ENCODE peak calls at places on chromosomes 6 and 20, in four cellular contexts. One of them, this sample, is unnamed. For H3K36me3, the result is how much of the 10 kb centered on the place peaks cover.

GRCh38 chr6:52125139-52125538 is 37.7 kb upstream of the PKHD1 start:
- DNase-seq in neural progenitor cell: no peak
- DNase-seq in MM.1S: no peak
- DNase-seq in SK-N-SH: no peak
- DNase-seq in this sample: no peak

GRCh38 chr6:13522639-13523038 is 35.2 kb upstream of the GFOD1 start:
- DNase-seq in MM.1S: no peak
- DNase-seq in SK-N-SH: no peak
- DNase-seq in neural progenitor cell: no peak
- DNase-seq in this sample: peak

GRCh38 chr6:150304421-150304820 is 64.4 kb upstream of the IYD start:
- DNase-seq in MM.1S: no peak
- DNase-seq in SK-N-SH: no peak
- DNase-seq in neural progenitor cell: no peak
- DNase-seq in this sample: no peak

GRCh38 chr20:58622671-58623578 is 28.2 kb upstream of the STX16 start:
- DNase-seq in neural progenitor cell: no peak
- DNase-seq in SK-N-SH: no peak
- DNase-seq in MM.1S: no peak
- DNase-seq in this sample: peak

GRCh38 chr20:58850693-58851174 is at the start of gene GNAS-AS1:
- DNase-seq in SK-N-SH: peak
- DNase-seq in neural progenitor cell: peak
- DNase-seq in MM.1S: peak
- DNase-seq in this sample: peak

GRCh38 chr6:133705071-133705470 is 183.8 kb upstream of the TCF21 start:
- DNase-seq in MM.1S: no peak
- DNase-seq in SK-N-SH: no peak
- DNase-seq in neural progenitor cell: no peak
- DNase-seq in this sample: peak

GRCh38 chr6:88725111-88725711 is 238.2 kb downstream of the RNGTT start:
- DNase-seq in SK-N-SH: peak
- DNase-seq in MM.1S: no peak
- DNase-seq in neural progenitor cell: peak
- DNase-seq in this sample: peak

GRCh38 chr6:148998704-148999103 is 251.9 kb downstream of the UST start:
- DNase-seq in MM.1S: no peak
- DNase-seq in SK-N-SH: no peak
- DNase-seq in neural progenitor cell: no peak
- DNase-seq in this sample: peak

GRCh38 chr20:19491241-19491640 is 266.8 kb upstream of the RIN2 start:
- DNase-seq in MM.1S: no peak
- DNase-seq in SK-N-SH: no peak
- DNase-seq in neural progenitor cell: no peak
- DNase-seq in this sample: no peak

GRCh38 chr6:106102034-106102433 is 15.9 kb downstream of the PRDM1 start:
- DNase-seq in neural progenitor cell: no peak
- DNase-seq in SK-N-SH: no peak
- DNase-seq in MM.1S: peak
- DNase-seq in this sample: no peak

GRCh38 chr6:99384507-99384906 is 9.5 kb downstream of the COQ3 start:
- DNase-seq in neural progenitor cell: no peak
- DNase-seq in MM.1S: no peak
- DNase-seq in SK-N-SH: no peak
- DNase-seq in this sample: no peak

GRCh38 chr6:129134535-129134934 is 251.6 kb downstream of the LAMA2 start:
- DNase-seq in MM.1S: no peak
- DNase-seq in SK-N-SH: no peak
- DNase-seq in neural progenitor cell: no peak
- DNase-seq in this sample: no peak

GRCh38 chr6:125507987-125508655 is 206.4 kb upstream of the HDDC2 start:
- DNase-seq in MM.1S: peak
- DNase-seq in neural progenitor cell: no peak
- DNase-seq in SK-N-SH: no peak
- DNase-seq in this sample: peak

GRCh38 chr20:15759546-15760216 is 813.6 kb downstream of the KIF16B start:
- DNase-seq in MM.1S: no peak
- DNase-seq in SK-N-SH: peak
- DNase-seq in neural progenitor cell: no peak
- DNase-seq in this sample: peak

GRCh38 chr6:44051516-44051915 is 75.7 kb downstream of the MRPL14 start:
- DNase-seq in SK-N-SH: no peak
- DNase-seq in MM.1S: no peak
- DNase-seq in neural progenitor cell: no peak
- DNase-seq in this sample: peak

GRCh38 chr6:64815718-64816117 is 891.3 kb downstream of the EYS start:
- DNase-seq in SK-N-SH: no peak
- DNase-seq in MM.1S: no peak
- DNase-seq in neural progenitor cell: no peak
- DNase-seq in this sample: no peak

GRCh38 chr6:16669227-16669626 is 92.0 kb downstream of the ATXN1 start:
- DNase-seq in MM.1S: peak
- DNase-seq in SK-N-SH: no peak
- DNase-seq in neural progenitor cell: no peak
- DNase-seq in this sample: peak

GRCh38 chr6:147774856-147775255 is 266.4 kb downstream of the SAMD5 start:
- DNase-seq in SK-N-SH: no peak
- DNase-seq in neural progenitor cell: peak
- DNase-seq in MM.1S: no peak
- DNase-seq in this sample: no peak

GRCh38 chr6:43223175-43223574 is 6.1 kb downstream of the DNPH1 start:
- DNase-seq in neural progenitor cell: no peak
- DNase-seq in SK-N-SH: no peak
- DNase-seq in MM.1S: no peak
- DNase-seq in this sample: no peak

GRCh38 chr20:6048391-6048790 is 5.5 kb downstream of the LRRN4 start:
- DNase-seq in SK-N-SH: no peak
- DNase-seq in neural progenitor cell: no peak
- DNase-seq in MM.1S: no peak
- DNase-seq in this sample: no peak

GRCh38 chr20:44979090-44979621 is 12.8 kb downstream of the STK4 start:
- DNase-seq in MM.1S: peak
- DNase-seq in neural progenitor cell: no peak
- DNase-seq in SK-N-SH: no peak
- DNase-seq in this sample: no peak

GRCh38 chr20:10337291-10337690 is 96.7 kb downstream of the MKKS start:
- DNase-seq in SK-N-SH: no peak
- DNase-seq in neural progenitor cell: no peak
- DNase-seq in MM.1S: no peak
- DNase-seq in this sample: peak

DNA sequence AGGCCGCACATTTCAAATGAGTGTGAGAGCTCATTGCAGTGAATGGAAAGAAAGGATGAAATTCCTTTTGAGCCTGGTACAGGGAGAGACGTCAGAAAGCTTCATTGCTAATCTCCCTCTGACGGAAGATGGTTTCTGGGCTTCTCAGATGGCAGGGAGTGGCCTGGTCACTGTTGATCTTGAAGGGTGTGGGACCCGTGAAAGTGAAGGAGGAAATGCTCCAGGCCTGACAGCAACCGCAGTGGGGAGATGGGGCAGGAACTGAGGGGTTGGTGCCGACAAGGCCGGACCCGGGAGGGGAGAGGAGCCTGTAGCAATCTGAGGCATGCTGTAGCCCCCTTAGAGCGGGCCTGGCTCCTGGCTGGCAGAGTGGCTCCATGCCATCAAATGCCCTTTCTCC is 127.4 kb downstream of the MYLK4 start:
- DNase-seq in neural progenitor cell: no peak
- DNase-seq in SK-N-SH: no peak
- DNase-seq in MM.1S: no peak
- DNase-seq in this sample: no peak
- H3K9ac ChIP-seq in neural progenitor cell: no peak
- H3K9ac ChIP-seq in SK-N-SH: no peak
- H3K9ac ChIP-seq in MM.1S: no peak
- H3K9ac ChIP-seq in this sample: no peak

GRCh38 chr6:122833229-122833556 is 44.1 kb downstream of the SMPDL3A start:
- DNase-seq in neural progenitor cell: peak
- DNase-seq in MM.1S: no peak
- DNase-seq in SK-N-SH: no peak
- DNase-seq in this sample: no peak
- TF ChIP-seq EZH2phosphoT487 in neural progenitor cell: no peak
- TF ChIP-seq EZH2phosphoT487 in MM.1S: no peak
- TF ChIP-seq EZH2phosphoT487 in SK-N-SH: no peak
- TF ChIP-seq EZH2phosphoT487 in this sample: no peak

GRCh38 chr6:158781692-158782373 is 37.3 kb downstream of the EZR start:
- DNase-seq in MM.1S: no peak
- DNase-seq in SK-N-SH: no peak
- DNase-seq in neural progenitor cell: no peak
- DNase-seq in this sample: no peak

GRCh38 chr6:158782432-158783166 is 36.6 kb downstream of the EZR start:
- DNase-seq in neural progenitor cell: no peak
- DNase-seq in MM.1S: no peak
- DNase-seq in SK-N-SH: no peak
- DNase-seq in this sample: no peak

GRCh38 chr6:158784505-158784904 is 34.7 kb downstream of the EZR start:
- DNase-seq in MM.1S: no peak
- DNase-seq in neural progenitor cell: no peak
- DNase-seq in SK-N-SH: no peak
- DNase-seq in this sample: peak

GRCh38 chr6:158783851-158784250 is 35.3 kb downstream of the EZR start:
- DNase-seq in MM.1S: no peak
- DNase-seq in neural progenitor cell: no peak
- DNase-seq in SK-N-SH: no peak
- DNase-seq in this sample: no peak

GRCh38 chr6:158783167-158783450 is 36.1 kb downstream of the EZR start:
- DNase-seq in MM.1S: no peak
- DNase-seq in SK-N-SH: no peak
- DNase-seq in neural progenitor cell: no peak
- DNase-seq in this sample: no peak
- H3K36me3 ChIP-seq in MM.1S: under half
- H3K36me3 ChIP-seq in SK-N-SH: half or more
- H3K36me3 ChIP-seq in neural progenitor cell: under half
- H3K36me3 ChIP-seq in this sample: under half

DNA sequence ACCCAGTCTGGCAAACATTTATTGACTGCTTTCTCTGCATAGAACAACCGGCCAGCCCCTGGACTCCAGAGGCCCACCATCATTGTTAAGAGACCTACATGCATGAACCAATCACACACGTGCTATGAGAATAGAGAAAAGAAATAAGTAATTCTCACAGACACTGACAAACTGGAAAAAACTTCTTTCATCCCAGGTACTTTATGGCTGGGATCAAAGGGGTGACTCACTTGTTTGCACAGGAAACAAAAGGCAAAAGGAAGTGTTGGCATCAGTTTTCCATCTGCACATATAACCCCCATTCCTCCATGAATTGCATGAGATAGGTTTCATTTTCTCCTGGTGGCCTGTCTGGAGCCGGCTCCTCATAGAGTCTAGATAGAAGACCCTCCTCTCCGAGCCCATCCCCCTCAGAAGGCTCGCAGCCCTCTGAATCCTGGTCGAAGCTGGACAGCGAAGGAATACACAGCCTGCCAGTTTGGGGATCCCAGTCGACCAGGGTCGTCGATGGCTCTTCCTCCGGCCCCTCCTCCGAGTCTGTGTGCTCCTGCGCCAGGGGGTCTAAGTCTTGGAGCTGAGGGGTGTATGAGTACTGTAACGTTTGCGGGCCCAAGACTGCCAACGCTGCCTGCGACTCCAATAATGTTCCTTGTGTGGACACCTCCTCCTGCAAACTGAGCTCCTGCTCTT is 43.3 kb downstream of the IL20RA start:
- DNase-seq in SK-N-SH: no peak
- DNase-seq in neural progenitor cell: peak
- DNase-seq in MM.1S: no peak
- DNase-seq in this sample: no peak
- H3K9ac ChIP-seq in SK-N-SH: no peak
- H3K9ac ChIP-seq in neural progenitor cell: no peak
- H3K9ac ChIP-seq in MM.1S: no peak
- H3K9ac ChIP-seq in this sample: no peak

GRCh38 chr6:71419954-71420692 is 131.5 kb downstream of the OGFRL1 start:
- DNase-seq in neural progenitor cell: peak
- DNase-seq in MM.1S: peak
- DNase-seq in SK-N-SH: peak
- DNase-seq in this sample: peak
- TF ChIP-seq EZH2phosphoT487 in neural progenitor cell: no peak
- TF ChIP-seq EZH2phosphoT487 in MM.1S: no peak
- TF ChIP-seq EZH2phosphoT487 in SK-N-SH: no peak
- TF ChIP-seq EZH2phosphoT487 in this sample: no peak

DNA sequence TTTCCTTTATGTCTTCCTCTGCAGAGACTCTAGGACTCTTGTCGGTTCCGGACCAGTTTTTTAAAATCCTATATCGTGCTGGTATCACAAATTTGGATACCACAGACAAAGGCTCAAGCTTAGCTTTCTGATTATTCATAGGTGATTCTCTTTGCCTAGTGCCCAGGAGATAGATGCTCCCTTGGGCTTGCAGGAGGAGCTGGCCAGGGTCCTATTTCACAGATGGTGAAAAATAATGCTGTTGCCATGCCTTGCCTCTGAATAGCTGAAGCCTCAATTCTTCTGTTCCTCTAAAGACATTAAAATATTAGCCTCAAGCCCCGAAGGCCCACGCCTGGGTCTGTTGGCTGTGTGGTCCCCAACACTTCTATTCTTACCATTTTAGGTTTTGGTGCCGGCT is 123.9 kb upstream of the BACH2 start:
- DNase-seq in SK-N-SH: no peak
- DNase-seq in neural progenitor cell: no peak
- DNase-seq in MM.1S: no peak
- DNase-seq in this sample: no peak
- H3K36me3 ChIP-seq in SK-N-SH: under half
- H3K36me3 ChIP-seq in neural progenitor cell: under half
- H3K36me3 ChIP-seq in MM.1S: under half
- H3K36me3 ChIP-seq in this sample: under half

DNA sequence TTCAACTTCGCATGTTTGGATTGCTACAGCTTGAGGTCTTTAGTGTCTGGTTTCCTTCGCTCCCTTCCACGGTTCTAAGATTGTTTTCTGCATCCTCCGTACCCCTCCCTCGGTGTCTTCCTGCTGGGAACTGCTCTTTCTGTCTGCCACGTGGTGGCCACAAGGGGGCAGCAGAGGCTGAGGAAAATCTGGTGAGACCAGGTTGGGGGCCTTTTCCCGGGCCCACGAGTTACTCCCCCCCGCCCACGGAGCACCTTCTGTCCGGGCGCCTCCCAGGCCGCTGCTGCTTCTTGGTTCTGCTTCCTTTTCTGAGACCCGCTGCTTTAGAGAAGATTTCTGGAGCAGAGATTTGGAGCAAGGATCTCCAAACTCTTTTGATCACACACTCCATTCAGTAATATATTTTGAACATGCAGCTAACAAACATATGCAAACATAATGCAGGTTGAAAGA is 21.1 kb upstream of the NOTCH4 start:
- DNase-seq in SK-N-SH: peak
- DNase-seq in neural progenitor cell: peak
- DNase-seq in MM.1S: peak
- DNase-seq in this sample: peak
- H3K9ac ChIP-seq in SK-N-SH: no peak
- H3K9ac ChIP-seq in neural progenitor cell: no peak
- H3K9ac ChIP-seq in MM.1S: no peak
- H3K9ac ChIP-seq in this sample: peak